ENCODE peak calls at places on chromosomes 1 and 21, in ten cellular contexts. One of them, this sample, is unnamed.

GRCh38 chr1:33893147-33893830 is 29.4 kb downstream of the HMGB4 start:
- DNase-seq in D341Med: no peak
- DNase-seq in G401: no peak
- DNase-seq in central memory CD4-positive, alpha-beta T cell: no peak
- DNase-seq in anterior cingulate cortex: no peak
- DNase-seq in GM10248: no peak
- DNase-seq in EH: peak
- DNase-seq in CD8-positive, alpha-beta memory T cell: no peak
- DNase-seq in T follicular helper cell: no peak
- DNase-seq in activated CD8-positive, alpha-beta T cell treated with anti-CD3 and anti-CD28 coated beads for 36 hours: no peak
- DNase-seq in this sample: no peak

GRCh38 chr1:165768513-165769394 is at the start of gene TMCO1:
- DNase-seq in GM10248: peak
- DNase-seq in CD8-positive, alpha-beta memory T cell: peak
- DNase-seq in T follicular helper cell: peak
- DNase-seq in anterior cingulate cortex: peak
- DNase-seq in EH: peak
- DNase-seq in activated CD8-positive, alpha-beta T cell treated with anti-CD3 and anti-CD28 coated beads for 36 hours: peak
- DNase-seq in G401: peak
- DNase-seq in central memory CD4-positive, alpha-beta T cell: peak
- DNase-seq in D341Med: peak
- DNase-seq in this sample: peak

GRCh38 chr1:113783254-113784103 is 24.2 kb upstream of the PHTF1 start:
- DNase-seq in G401: peak
- DNase-seq in CD8-positive, alpha-beta memory T cell: peak
- DNase-seq in D341Med: no peak
- DNase-seq in GM10248: peak
- DNase-seq in central memory CD4-positive, alpha-beta T cell: peak
- DNase-seq in EH: peak
- DNase-seq in activated CD8-positive, alpha-beta T cell treated with anti-CD3 and anti-CD28 coated beads for 36 hours: peak
- DNase-seq in T follicular helper cell: peak
- DNase-seq in anterior cingulate cortex: no peak
- DNase-seq in this sample: peak

GRCh38 chr1:32014199-32014936 is 700 bp downstream of the KHDRBS1 start:
- DNase-seq in anterior cingulate cortex: peak
- DNase-seq in EH: peak
- DNase-seq in GM10248: peak
- DNase-seq in CD8-positive, alpha-beta memory T cell: peak
- DNase-seq in activated CD8-positive, alpha-beta T cell treated with anti-CD3 and anti-CD28 coated beads for 36 hours: peak
- DNase-seq in D341Med: peak
- DNase-seq in T follicular helper cell: no peak
- DNase-seq in central memory CD4-positive, alpha-beta T cell: peak
- DNase-seq in G401: peak
- DNase-seq in this sample: peak

GRCh38 chr1:184866991-184867788 is 107.1 kb downstream of the NIBAN1 start:
- DNase-seq in central memory CD4-positive, alpha-beta T cell: peak
- DNase-seq in D341Med: no peak
- DNase-seq in EH: peak
- DNase-seq in activated CD8-positive, alpha-beta T cell treated with anti-CD3 and anti-CD28 coated beads for 36 hours: peak
- DNase-seq in anterior cingulate cortex: no peak
- DNase-seq in T follicular helper cell: no peak
- DNase-seq in G401: no peak
- DNase-seq in CD8-positive, alpha-beta memory T cell: peak
- DNase-seq in GM10248: peak
- DNase-seq in this sample: peak

GRCh38 chr1:223647249-223647648 is 18.3 kb downstream of the CAPN8 start:
- DNase-seq in activated CD8-positive, alpha-beta T cell treated with anti-CD3 and anti-CD28 coated beads for 36 hours: no peak
- DNase-seq in central memory CD4-positive, alpha-beta T cell: no peak
- DNase-seq in anterior cingulate cortex: no peak
- DNase-seq in CD8-positive, alpha-beta memory T cell: no peak
- DNase-seq in G401: no peak
- DNase-seq in GM10248: no peak
- DNase-seq in T follicular helper cell: no peak
- DNase-seq in EH: no peak
- DNase-seq in D341Med: no peak
- DNase-seq in this sample: no peak

GRCh38 chr1:55735110-55735509 is 519.9 kb upstream of the USP24 start:
- DNase-seq in EH: peak
- DNase-seq in central memory CD4-positive, alpha-beta T cell: no peak
- DNase-seq in activated CD8-positive, alpha-beta T cell treated with anti-CD3 and anti-CD28 coated beads for 36 hours: no peak
- DNase-seq in GM10248: no peak
- DNase-seq in G401: no peak
- DNase-seq in CD8-positive, alpha-beta memory T cell: no peak
- DNase-seq in anterior cingulate cortex: no peak
- DNase-seq in T follicular helper cell: no peak
- DNase-seq in D341Med: no peak
- DNase-seq in this sample: peak

GRCh38 chr1:90850925-90851710 is 134.0 kb upstream of the BARHL2 start:
- DNase-seq in D341Med: peak
- DNase-seq in T follicular helper cell: peak
- DNase-seq in anterior cingulate cortex: peak
- DNase-seq in GM10248: peak
- DNase-seq in EH: peak
- DNase-seq in central memory CD4-positive, alpha-beta T cell: peak
- DNase-seq in G401: no peak
- DNase-seq in activated CD8-positive, alpha-beta T cell treated with anti-CD3 and anti-CD28 coated beads for 36 hours: peak
- DNase-seq in CD8-positive, alpha-beta memory T cell: peak
- DNase-seq in this sample: peak

GRCh38 chr1:31930827-31931226 is 7.3 kb downstream of the PTP4A2 start:
- DNase-seq in T follicular helper cell: no peak
- DNase-seq in D341Med: no peak
- DNase-seq in EH: no peak
- DNase-seq in anterior cingulate cortex: no peak
- DNase-seq in CD8-positive, alpha-beta memory T cell: no peak
- DNase-seq in central memory CD4-positive, alpha-beta T cell: no peak
- DNase-seq in G401: no peak
- DNase-seq in activated CD8-positive, alpha-beta T cell treated with anti-CD3 and anti-CD28 coated beads for 36 hours: no peak
- DNase-seq in GM10248: no peak
- DNase-seq in this sample: no peak

GRCh38 chr1:150560011-150560438 is 10.8 kb downstream of the ADAMTSL4 start:
- DNase-seq in anterior cingulate cortex: peak
- DNase-seq in EH: peak
- DNase-seq in D341Med: peak
- DNase-seq in T follicular helper cell: peak
- DNase-seq in G401: peak
- DNase-seq in GM10248: peak
- DNase-seq in central memory CD4-positive, alpha-beta T cell: peak
- DNase-seq in CD8-positive, alpha-beta memory T cell: peak
- DNase-seq in activated CD8-positive, alpha-beta T cell treated with anti-CD3 and anti-CD28 coated beads for 36 hours: peak
- DNase-seq in this sample: peak

GRCh38 chr1:225777058-225777582 is 506 bp upstream of the SRP9 start:
- DNase-seq in activated CD8-positive, alpha-beta T cell treated with anti-CD3 and anti-CD28 coated beads for 36 hours: no peak
- DNase-seq in anterior cingulate cortex: no peak
- DNase-seq in G401: no peak
- DNase-seq in GM10248: no peak
- DNase-seq in T follicular helper cell: no peak
- DNase-seq in EH: no peak
- DNase-seq in CD8-positive, alpha-beta memory T cell: no peak
- DNase-seq in central memory CD4-positive, alpha-beta T cell: no peak
- DNase-seq in D341Med: no peak
- DNase-seq in this sample: no peak

GRCh38 chr1:153402226-153402625 is 11.4 kb upstream of the S100A8 start:
- DNase-seq in EH: no peak
- DNase-seq in anterior cingulate cortex: no peak
- DNase-seq in GM10248: no peak
- DNase-seq in D341Med: no peak
- DNase-seq in CD8-positive, alpha-beta memory T cell: no peak
- DNase-seq in T follicular helper cell: no peak
- DNase-seq in G401: no peak
- DNase-seq in central memory CD4-positive, alpha-beta T cell: no peak
- DNase-seq in activated CD8-positive, alpha-beta T cell treated with anti-CD3 and anti-CD28 coated beads for 36 hours: no peak
- DNase-seq in this sample: no peak

GRCh38 chr1:111275079-111275478 is 15.6 kb upstream of the CHIA start:
- DNase-seq in T follicular helper cell: no peak
- DNase-seq in GM10248: peak
- DNase-seq in G401: no peak
- DNase-seq in D341Med: no peak
- DNase-seq in activated CD8-positive, alpha-beta T cell treated with anti-CD3 and anti-CD28 coated beads for 36 hours: peak
- DNase-seq in anterior cingulate cortex: peak
- DNase-seq in CD8-positive, alpha-beta memory T cell: no peak
- DNase-seq in central memory CD4-positive, alpha-beta T cell: no peak
- DNase-seq in EH: peak
- DNase-seq in this sample: peak

GRCh38 chr1:86991549-86992186 is 77.2 kb downstream of the HS2ST1 start:
- DNase-seq in CD8-positive, alpha-beta memory T cell: no peak
- DNase-seq in D341Med: no peak
- DNase-seq in EH: no peak
- DNase-seq in T follicular helper cell: no peak
- DNase-seq in G401: no peak
- DNase-seq in GM10248: no peak
- DNase-seq in central memory CD4-positive, alpha-beta T cell: no peak
- DNase-seq in activated CD8-positive, alpha-beta T cell treated with anti-CD3 and anti-CD28 coated beads for 36 hours: no peak
- DNase-seq in anterior cingulate cortex: no peak
- DNase-seq in this sample: no peak

GRCh38 chr21:35561076-35561475 is 499.2 kb downstream of the SETD4 start:
- DNase-seq in CD8-positive, alpha-beta memory T cell: no peak
- DNase-seq in anterior cingulate cortex: no peak
- DNase-seq in T follicular helper cell: no peak
- DNase-seq in GM10248: no peak
- DNase-seq in activated CD8-positive, alpha-beta T cell treated with anti-CD3 and anti-CD28 coated beads for 36 hours: no peak
- DNase-seq in central memory CD4-positive, alpha-beta T cell: no peak
- DNase-seq in D341Med: no peak
- DNase-seq in G401: no peak
- DNase-seq in EH: no peak
- DNase-seq in this sample: no peak

This sample was measured in EL.